ENCODE peak calls at places on chromosomes 5 and 9, in four cellular contexts. V, Z, D and J are unnamed samples.

GRCh38 chr5:122403256-122403655 is 91.2 kb downstream of the SNCAIP start:
- DNase-seq in V (no peak), Z (no peak), D (no peak), J (no peak)

GRCh38 chr9:76902395-76902794 is 3.5 kb downstream of the PRUNE2 start:
- DNase-seq in V (no peak), Z (no peak), D (no peak), J (no peak)

GRCh38 chr5:148125641-148126040 is 42.7 kb upstream of the SPINK14 start:
- DNase-seq in V (peak; percentile 15), Z (no peak), D (no peak), J (no peak)

GRCh38 chr5:110612778-110613396 is 113.6 kb downstream of the TMEM232 start:
- DNase-seq in V (no peak), Z (no peak), D (no peak), J (no peak)

GRCh38 chr9:138025417-138025816 is 147.8 kb downstream of the CACNA1B start:
- DNase-seq in V (no peak), Z (no peak), D (no peak), J (no peak)

GRCh38 chr5:13708432-13708831 is 236.1 kb downstream of the DNAH5 start:
- DNase-seq in V (no peak), Z (no peak), D (no peak), J (no peak)

GRCh38 chr9:93225892-93226291 is 42.0 kb downstream of the WNK2 start:
- DNase-seq in V (no peak), Z (no peak), D (peak; percentile 27), J (no peak)

GRCh38 chr9:37752646-37753488 is 738 bp upstream of the TRMT10B start:
- DNase-seq in V (no peak), Z (no peak), D (no peak), J (no peak)

GRCh38 chr5:113255579-113256210 is 179.1 kb downstream of the TSSK1B start:
- DNase-seq in V (no peak), Z (no peak), D (no peak), J (no peak)

GRCh38 chr5:149317281-149318048 is 27.8 kb upstream of the GRPEL2 start:
- DNase-seq in V (peak; percentile 62), Z (peak; percentile 23), D (no peak), J (peak; percentile 45)

GRCh38 chr9:136140966-136141365 is 22.3 kb upstream of the TMEM250 start:
- DNase-seq in V (no peak), Z (no peak), D (peak; percentile 54), J (peak; percentile 90)

GRCh38 chr5:103260951-103261350 is 2.4 kb downstream of the MACIR start:
- DNase-seq in V (no peak), Z (no peak), D (no peak), J (no peak)

GRCh38 chr5:180003145-180003544 is 68.4 kb downstream of the RNF130 start:
- DNase-seq in V (no peak), Z (no peak), D (no peak), J (no peak)

GRCh38 chr5:22372376-22372775 is 480.8 kb downstream of the CDH12 start:
- DNase-seq in V (no peak), Z (no peak), D (no peak), J (no peak)

GRCh38 chr5:78907255-78907886 is 77.7 kb downstream of the ARSB start:
- DNase-seq in V (no peak), Z (no peak), D (no peak), J (no peak)

GRCh38 chr9:124280176-124280691 is 22.5 kb downstream of the NEK6 start:
- DNase-seq in V (no peak), Z (no peak), D (no peak), J (no peak)

GRCh38 chr5:80181618-80182211 is 74.1 kb downstream of the SERINC5 start:
- DNase-seq in V (no peak), Z (no peak), D (peak; percentile 36), J (peak; percentile 42)

GRCh38 chr5:143635146-143635752 is 176.7 kb upstream of the HMHB1 start:
- DNase-seq in V (no peak), Z (no peak), D (no peak), J (no peak)

GRCh38 chr9:90219548-90220118 is 423.0 kb downstream of the DIRAS2 start:
- DNase-seq in V (peak; percentile 65), Z (no peak), D (peak; percentile 36), J (no peak)

GRCh38 chr9:107688728-107689127 is 199.2 kb upstream of the KLF4 start:
- DNase-seq in V (no peak), Z (no peak), D (no peak), J (no peak)